ENCODE peak calls at places on chromosomes 1 and 21, in six cellular contexts. K is SK-N-SH, O is K562, U is H1, J is GM12878, T is HepG2. L is an unnamed sample. For H3K27me3, the result is how much of the 10 kb centered on the place peaks cover.

GRCh38 chr1:243745361-243745760 is 104.7 kb downstream of the AKT3 start:
- DNase-seq in K (no peak), O (no peak), U (no peak), J (no peak), T (no peak), L (no peak)

GRCh38 chr1:35264861-35265260 is 3.6 kb upstream of the ZMYM4 start:
- DNase-seq in K (no peak), O (no peak), U (no peak), J (no peak), T (peak), L (no peak)

GRCh38 chr21:43361493-43362296 is 65.2 kb downstream of the SIK1 start:
- DNase-seq in K (no peak), O (no peak), U (no peak), J (peak), T (no peak), L (no peak)

GRCh38 chr1:152946248-152946647 is 758 bp upstream of the SPRR5 start:
- DNase-seq in K (no peak), O (no peak), U (no peak), J (no peak), T (no peak), L (no peak)

GRCh38 chr1:165799387-165799786 is 28.0 kb upstream of the UCK2 start:
- DNase-seq in K (no peak), O (no peak), U (no peak), J (no peak), T (no peak), L (no peak)

GRCh38 chr1:200027264-200027823 is at the start of gene NR5A2:
- DNase-seq in K (no peak), O (no peak), U (no peak), J (no peak), T (peak), L (no peak)

GRCh38 chr1:191206808-191207207 is 729.1 kb upstream of the BRINP3 start:
- DNase-seq in K (no peak), O (no peak), U (no peak), J (no peak), T (no peak), L (peak)

GRCh38 chr21:45833437-45833836 is 148.1 kb upstream of the COL6A1 start:
- DNase-seq in K (no peak), O (no peak), U (no peak), J (no peak), T (no peak), L (no peak)

GRCh38 chr1:183915634-183916510 is 111.0 kb downstream of the RGL1 start:
- DNase-seq in K (peak), O (peak), U (peak), J (peak), T (peak), L (peak)

GRCh38 chr1:219460561-219461511 is 152.1 kb downstream of the ZC3H11B start:
- DNase-seq in K (no peak), O (no peak), U (no peak), J (peak), T (no peak), L (no peak)

GRCh38 chr1:93394514-93394913 is 48.8 kb downstream of the DR1 start:
- DNase-seq in K (no peak), O (no peak), U (no peak), J (no peak), T (no peak), L (no peak)

GRCh38 chr1:21244986-21245687 is 45.1 kb downstream of the ECE1 start:
- DNase-seq in K (peak), O (peak), U (peak), J (no peak), T (no peak), L (no peak)

GRCh38 chr1:200659269-200659668 is 10.4 kb downstream of the DDX59 start:
- DNase-seq in K (no peak), O (no peak), U (no peak), J (no peak), T (no peak), L (peak)

GRCh38 chr1:102191723-102192122 is 195.0 kb upstream of the OLFM3 start:
- DNase-seq in K (peak), O (no peak), U (no peak), J (peak), T (peak), L (peak)

GRCh38 chr1:181314959-181315358 is 168.4 kb upstream of the CACNA1E start:
- DNase-seq in K (no peak), O (no peak), U (no peak), J (no peak), T (no peak), L (no peak)

GRCh38 chr21:42807938-42808613 is 71.3 kb downstream of the WDR4 start:
- DNase-seq in K (no peak), O (no peak), U (peak), J (no peak), T (no peak), L (no peak)

GRCh38 chr1:221761354-221762002 is 19.6 kb upstream of the DUSP10 start:
- DNase-seq in K (no peak), O (no peak), U (no peak), J (peak), T (no peak), L (no peak)

GRCh38 chr1:192575499-192576189 is at the start of gene RGS1:
- DNase-seq in K (no peak), O (no peak), U (no peak), J (peak), T (no peak), L (no peak)

DNA sequence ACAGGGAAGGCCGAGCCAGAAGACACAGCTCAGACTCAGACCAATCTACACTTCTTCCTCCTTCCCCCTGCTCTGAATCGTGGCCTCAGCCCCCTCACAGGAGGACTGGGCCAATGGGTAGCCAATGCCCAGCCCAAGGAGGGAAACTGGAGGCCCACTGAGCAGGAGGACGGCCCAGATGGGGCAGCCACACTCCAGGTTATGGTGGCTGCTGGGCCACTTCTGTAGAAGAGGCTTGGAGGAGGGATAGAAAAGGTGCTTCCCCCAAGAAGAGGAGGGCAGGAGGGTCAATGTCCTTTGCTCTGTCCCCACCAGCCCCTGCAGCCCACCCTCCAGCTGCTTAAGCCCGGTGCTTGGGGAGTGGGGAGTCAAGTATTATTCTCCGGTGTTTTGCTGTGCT is 228.3 kb downstream of the NPHP4 start:
- DNase-seq in K (no peak), O (no peak), U (no peak), J (no peak), T (no peak), L (no peak)
- H3K27me3 ChIP-seq in K (under half), O (under half), U (under half), J (under half), T (under half), L (under half)

GRCh38 chr1:240194120-240194519 is 102.4 kb downstream of the FMN2 start:
- DNase-seq in K (no peak), O (no peak), U (no peak), J (no peak), T (no peak), L (no peak)
- TF ChIP-seq JUND in K (peak), O (no peak), U (no peak), J (no peak), T (no peak), L (no peak)

DNA sequence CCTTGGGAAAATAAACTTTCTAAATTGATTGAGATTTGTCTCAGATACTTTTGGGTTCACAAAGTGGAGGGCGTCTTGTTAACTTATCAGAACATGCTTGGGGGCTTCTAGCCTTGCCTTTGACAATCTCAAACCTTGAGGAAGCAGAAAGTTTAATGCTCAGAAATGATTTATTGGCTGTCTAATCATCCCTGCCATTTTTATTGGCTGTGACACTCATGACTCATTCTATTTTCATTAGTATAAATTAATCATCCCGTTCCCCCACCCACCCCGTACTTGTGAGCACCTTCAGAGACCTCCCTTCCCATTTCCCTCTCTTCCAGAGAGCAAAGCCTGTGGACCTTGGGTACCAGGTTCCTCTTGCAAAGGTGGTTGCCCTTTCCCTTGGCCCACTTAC is 87.1 kb downstream of the FGGY start:
- DNase-seq in K (no peak), O (no peak), U (no peak), J (no peak), T (no peak), L (no peak)
- TF ChIP-seq SIN3A in K (no peak), O (no peak), U (no peak), J (no peak), T (no peak), L (no peak)

DNA sequence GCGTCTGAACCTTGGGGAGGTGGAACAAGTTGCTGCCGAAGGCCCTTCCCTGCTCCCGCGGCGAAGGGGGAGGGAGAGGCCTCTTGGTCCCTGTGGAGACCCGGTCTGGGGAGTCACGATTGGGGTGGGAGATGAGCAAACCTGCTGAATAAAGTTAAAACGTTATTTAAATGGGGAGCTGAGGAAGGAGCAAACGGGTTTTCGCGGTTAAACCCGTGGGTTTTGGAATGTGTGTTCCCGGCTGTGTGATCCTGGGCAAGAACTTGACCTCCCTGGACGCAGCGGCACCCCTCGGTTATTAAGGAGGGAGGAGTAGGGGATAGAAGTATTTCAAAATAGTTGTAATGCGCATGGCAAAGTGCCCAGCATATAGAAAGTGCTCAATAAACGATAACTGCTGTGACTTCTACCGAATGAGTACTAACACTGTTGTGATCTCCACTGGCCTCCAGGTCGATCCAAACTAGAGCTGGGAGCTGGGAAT is 3.4 kb downstream of the FAM110D start:
- DNase-seq in K (no peak), O (no peak), U (peak), J (no peak), T (no peak), L (no peak)
- H3K27me3 ChIP-seq in K (under half), O (under half), U (half or more), J (under half), T (under half), L (under half)

GRCh38 chr1:238673561-238673960 is 712.8 kb upstream of the CHRM3 start:
- DNase-seq in K (no peak), O (no peak), U (no peak), J (no peak), T (no peak), L (no peak)
- TF ChIP-seq JUND in K (no peak), O (no peak), U (no peak), J (no peak), T (no peak), L (no peak)

DNA sequence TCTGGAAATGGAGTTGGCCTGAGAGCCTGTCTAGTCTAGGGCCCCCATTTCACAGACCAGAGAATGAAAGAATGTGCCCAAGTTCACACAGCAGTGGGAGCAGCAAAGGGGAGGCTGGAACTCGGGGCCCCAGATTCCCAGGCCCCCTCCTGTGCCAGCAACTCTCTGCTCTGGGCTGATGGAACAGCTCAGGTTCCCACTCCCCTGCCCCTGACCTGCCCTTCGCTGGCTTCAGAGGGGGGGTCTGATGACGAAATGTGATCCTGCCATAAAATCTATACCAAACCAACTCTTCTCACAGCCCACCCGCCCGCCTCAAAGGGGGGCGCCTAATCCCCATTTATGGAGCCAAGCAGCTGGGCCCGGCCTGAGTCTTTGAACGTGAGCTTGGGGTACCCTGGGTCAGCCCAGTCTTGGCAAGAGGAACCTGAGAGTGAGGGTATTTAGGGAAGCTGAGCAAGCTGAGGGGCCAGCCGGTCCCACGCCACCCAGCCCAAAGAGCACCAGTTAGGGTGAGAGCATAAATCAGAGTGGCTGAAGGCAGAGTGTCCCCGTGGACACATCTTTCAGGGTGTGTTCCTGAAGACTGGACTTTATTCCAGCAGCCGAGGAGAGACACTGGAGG is 65.0 kb downstream of the FOXD2 start:
- DNase-seq in K (no peak), O (no peak), U (no peak), J (no peak), T (no peak), L (no peak)
- TF ChIP-seq SIN3A in K (no peak), O (no peak), U (no peak), J (no peak), T (no peak), L (no peak)

GRCh38 chr1:39666772-39667171 is 5.1 kb downstream of the NT5C1A start:
- DNase-seq in K (no peak), O (no peak), U (no peak), J (peak), T (no peak), L (no peak)
- H3K27me3 ChIP-seq in K (under half), O (under half), U (half or more), J (under half), T (under half), L (under half)

GRCh38 chr1:15575549-15576150 is 9.2 kb downstream of the AGMAT start:
- DNase-seq in K (no peak), O (no peak), U (no peak), J (no peak), T (no peak), L (no peak)

GRCh38 chr1:15579683-15580047 is 5.2 kb downstream of the AGMAT start:
- DNase-seq in K (no peak), O (no peak), U (no peak), J (peak), T (no peak), L (no peak)

GRCh38 chr1:15574741-15575140 is 10.1 kb downstream of the AGMAT start:
- DNase-seq in K (no peak), O (no peak), U (no peak), J (no peak), T (no peak), L (no peak)

GRCh38 chr1:15578921-15579682 is 5.7 kb downstream of the AGMAT start:
- DNase-seq in K (no peak), O (no peak), U (no peak), J (peak), T (no peak), L (no peak)

GRCh38 chr1:15577691-15578090 is 7.2 kb downstream of the AGMAT start:
- DNase-seq in K (no peak), O (no peak), U (no peak), J (no peak), T (no peak), L (no peak)
- TF ChIP-seq JUND in K (no peak), O (no peak), U (no peak), J (no peak), T (no peak), L (no peak)

DNA sequence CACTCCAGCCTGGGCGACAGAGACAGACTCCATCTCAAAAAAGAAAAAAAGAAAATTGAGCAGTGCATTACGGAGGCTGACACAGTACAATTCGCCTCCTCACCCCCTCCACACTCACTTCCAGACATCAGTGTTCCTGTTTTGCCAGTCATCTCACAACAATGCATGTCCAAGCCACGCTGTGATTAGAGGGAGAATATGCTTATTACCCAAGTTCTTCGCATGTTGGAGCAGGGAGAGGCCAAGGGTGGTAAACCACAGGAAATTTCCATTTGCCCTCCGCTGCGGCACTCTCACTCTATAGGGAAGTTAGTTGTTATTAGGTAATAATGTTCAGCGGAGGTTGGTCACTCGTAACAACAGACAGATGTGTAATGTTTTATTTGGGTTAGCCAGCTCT is 32.9 kb downstream of the KCNJ15 start:
- DNase-seq in K (no peak), O (no peak), U (no peak), J (no peak), T (no peak), L (no peak)
- TF ChIP-seq SIN3A in K (no peak), O (no peak), U (no peak), J (no peak), T (no peak), L (no peak)

GRCh38 chr1:203273206-203273868 is 32.0 kb upstream of the BTG2 start:
- DNase-seq in K (peak), O (peak), U (peak), J (peak), T (peak), L (peak)

GRCh38 chr1:203271018-203271743 is 34.1 kb upstream of the BTG2 start:
- DNase-seq in K (peak), O (peak), U (peak), J (no peak), T (no peak), L (peak)

GRCh38 chr1:203270448-203270847 is 34.9 kb upstream of the BTG2 start:
- DNase-seq in K (no peak), O (no peak), U (no peak), J (no peak), T (no peak), L (no peak)

GRCh38 chr1:203272633-203273205 is 32.6 kb upstream of the BTG2 start:
- DNase-seq in K (no peak), O (peak), U (no peak), J (no peak), T (no peak), L (no peak)

GRCh38 chr1:203271962-203272632 is 33.2 kb upstream of the BTG2 start:
- DNase-seq in K (no peak), O (no peak), U (no peak), J (no peak), T (no peak), L (no peak)
- H3K27me3 ChIP-seq in K (under half), O (under half), U (under half), J (under half), T (under half), L (under half)

L was measured in HCT116.